ENCODE peak calls at places on chromosomes 11 and 22, in six cellular contexts. One of them, this sample, is unnamed.

GRCh38 chr11:76665921-76666351 is 4.6 kb downstream of the LRRC32 start:
- DNase-seq in fibroblast of villous mesenchyme: no peak
- DNase-seq in brain microvascular endothelial cell: no peak
- DNase-seq in cardiac muscle cell: no peak
- DNase-seq in progenitor cell of endocrine pancreas: no peak
- DNase-seq in osteocyte: no peak
- DNase-seq in this sample: peak; percentile 19

GRCh38 chr22:29695129-29695926 is 24.5 kb upstream of the CABP7 start:
- DNase-seq in brain microvascular endothelial cell: no peak
- DNase-seq in cardiac muscle cell: no peak
- DNase-seq in osteocyte: no peak
- DNase-seq in progenitor cell of endocrine pancreas: no peak
- DNase-seq in fibroblast of villous mesenchyme: no peak
- DNase-seq in this sample: no peak

GRCh38 chr11:108960498-108960897 is 295.6 kb downstream of the DDX10 start:
- DNase-seq in fibroblast of villous mesenchyme: no peak
- DNase-seq in cardiac muscle cell: no peak
- DNase-seq in brain microvascular endothelial cell: no peak
- DNase-seq in osteocyte: no peak
- DNase-seq in progenitor cell of endocrine pancreas: no peak
- DNase-seq in this sample: no peak

GRCh38 chr11:43399983-43400630 is 41.4 kb downstream of the TTC17 start:
- DNase-seq in brain microvascular endothelial cell: peak; percentile 5
- DNase-seq in osteocyte: no peak
- DNase-seq in cardiac muscle cell: no peak
- DNase-seq in fibroblast of villous mesenchyme: peak; percentile 6
- DNase-seq in progenitor cell of endocrine pancreas: no peak
- DNase-seq in this sample: no peak

GRCh38 chr11:43963221-43963620 is 20.8 kb downstream of the C11orf96 start:
- DNase-seq in osteocyte: no peak
- DNase-seq in fibroblast of villous mesenchyme: no peak
- DNase-seq in brain microvascular endothelial cell: no peak
- DNase-seq in progenitor cell of endocrine pancreas: no peak
- DNase-seq in cardiac muscle cell: no peak
- DNase-seq in this sample: no peak

GRCh38 chr22:37923927-37924326 is 17.8 kb downstream of the MICALL1 start:
- DNase-seq in cardiac muscle cell: no peak
- DNase-seq in fibroblast of villous mesenchyme: no peak
- DNase-seq in osteocyte: no peak
- DNase-seq in brain microvascular endothelial cell: no peak
- DNase-seq in progenitor cell of endocrine pancreas: no peak
- DNase-seq in this sample: no peak

GRCh38 chr11:95157824-95158223 is 68.2 kb downstream of the ENDOD1 start:
- DNase-seq in progenitor cell of endocrine pancreas: no peak
- DNase-seq in cardiac muscle cell: no peak
- DNase-seq in osteocyte: no peak
- DNase-seq in brain microvascular endothelial cell: no peak
- DNase-seq in fibroblast of villous mesenchyme: no peak
- DNase-seq in this sample: no peak

GRCh38 chr11:122044086-122044485 is 71.9 kb downstream of the BLID start:
- DNase-seq in brain microvascular endothelial cell: no peak
- DNase-seq in osteocyte: no peak
- DNase-seq in cardiac muscle cell: no peak
- DNase-seq in progenitor cell of endocrine pancreas: no peak
- DNase-seq in fibroblast of villous mesenchyme: no peak
- DNase-seq in this sample: no peak

GRCh38 chr22:29426476-29426875 is 11.9 kb upstream of the RFPL1 start:
- DNase-seq in brain microvascular endothelial cell: no peak
- DNase-seq in osteocyte: no peak
- DNase-seq in fibroblast of villous mesenchyme: no peak
- DNase-seq in cardiac muscle cell: no peak
- DNase-seq in progenitor cell of endocrine pancreas: no peak
- DNase-seq in this sample: no peak

GRCh38 chr11:71286701-71287643 is 34.6 kb upstream of the SHANK2 start:
- DNase-seq in progenitor cell of endocrine pancreas: no peak
- DNase-seq in cardiac muscle cell: no peak
- DNase-seq in osteocyte: peak; percentile 90
- DNase-seq in brain microvascular endothelial cell: peak; percentile 70
- DNase-seq in fibroblast of villous mesenchyme: peak; percentile 82
- DNase-seq in this sample: no peak

GRCh38 chr11:27296406-27296994 is 66.5 kb downstream of the CCDC34 start:
- DNase-seq in brain microvascular endothelial cell: peak; percentile 41
- DNase-seq in progenitor cell of endocrine pancreas: no peak
- DNase-seq in osteocyte: no peak
- DNase-seq in cardiac muscle cell: peak; percentile 64
- DNase-seq in fibroblast of villous mesenchyme: peak; percentile 76
- DNase-seq in this sample: no peak

GRCh38 chr11:58788355-58789023 is 56.0 kb downstream of the GLYATL2 start:
- DNase-seq in osteocyte: no peak
- DNase-seq in progenitor cell of endocrine pancreas: no peak
- DNase-seq in cardiac muscle cell: peak; percentile 62
- DNase-seq in brain microvascular endothelial cell: peak; percentile 27
- DNase-seq in fibroblast of villous mesenchyme: peak; percentile 33
- DNase-seq in this sample: no peak

GRCh38 chr22:43341565-43341964 is 1.6 kb downstream of the SCUBE1 start:
- DNase-seq in fibroblast of villous mesenchyme: no peak
- DNase-seq in osteocyte: no peak
- DNase-seq in progenitor cell of endocrine pancreas: no peak
- DNase-seq in cardiac muscle cell: no peak
- DNase-seq in brain microvascular endothelial cell: no peak
- DNase-seq in this sample: no peak

GRCh38 chr22:37021710-37022482 is 2.4 kb downstream of the MPST start:
- DNase-seq in fibroblast of villous mesenchyme: peak; percentile 50
- DNase-seq in brain microvascular endothelial cell: no peak
- DNase-seq in osteocyte: no peak
- DNase-seq in cardiac muscle cell: peak; percentile 59
- DNase-seq in progenitor cell of endocrine pancreas: no peak
- DNase-seq in this sample: no peak

GRCh38 chr22:41862530-41863266 is 29.8 kb downstream of the SREBF2 start:
- DNase-seq in osteocyte: no peak
- DNase-seq in cardiac muscle cell: peak; percentile 21
- DNase-seq in fibroblast of villous mesenchyme: no peak
- DNase-seq in progenitor cell of endocrine pancreas: no peak
- DNase-seq in brain microvascular endothelial cell: no peak
- DNase-seq in this sample: no peak

GRCh38 chr11:2709429-2709828 is 9.6 kb upstream of the KCNQ1OT1 start:
- DNase-seq in osteocyte: no peak
- DNase-seq in progenitor cell of endocrine pancreas: no peak
- DNase-seq in fibroblast of villous mesenchyme: peak; percentile 96
- DNase-seq in brain microvascular endothelial cell: peak; percentile 64
- DNase-seq in cardiac muscle cell: no peak
- DNase-seq in this sample: peak; percentile 81

GRCh38 chr11:69344570-69345145 is 50.7 kb downstream of the MYEOV start:
- DNase-seq in brain microvascular endothelial cell: no peak
- DNase-seq in fibroblast of villous mesenchyme: no peak
- DNase-seq in progenitor cell of endocrine pancreas: no peak
- DNase-seq in osteocyte: peak; percentile 27
- DNase-seq in cardiac muscle cell: no peak
- DNase-seq in this sample: no peak

GRCh38 chr11:105000797-105001196 is 22.2 kb downstream of the CASP5 start:
- DNase-seq in fibroblast of villous mesenchyme: no peak
- DNase-seq in osteocyte: no peak
- DNase-seq in progenitor cell of endocrine pancreas: no peak
- DNase-seq in brain microvascular endothelial cell: no peak
- DNase-seq in cardiac muscle cell: no peak
- DNase-seq in this sample: no peak

GRCh38 chr11:112634551-112634950 is 326.7 kb upstream of the NCAM1 start:
- DNase-seq in brain microvascular endothelial cell: no peak
- DNase-seq in fibroblast of villous mesenchyme: no peak
- DNase-seq in osteocyte: peak; percentile 27
- DNase-seq in progenitor cell of endocrine pancreas: no peak
- DNase-seq in cardiac muscle cell: no peak
- DNase-seq in this sample: no peak

GRCh38 chr22:24402460-24403192 is 24.8 kb upstream of the ADORA2A start:
- DNase-seq in brain microvascular endothelial cell: peak; percentile 91
- DNase-seq in cardiac muscle cell: peak; percentile 79
- DNase-seq in osteocyte: peak; percentile 72
- DNase-seq in progenitor cell of endocrine pancreas: no peak
- DNase-seq in fibroblast of villous mesenchyme: peak; percentile 97
- DNase-seq in this sample: peak; percentile 70

GRCh38 chr22:37304595-37305343 is 22.5 kb downstream of the CYTH4 start:
- DNase-seq in fibroblast of villous mesenchyme: peak; percentile 49
- DNase-seq in osteocyte: no peak
- DNase-seq in progenitor cell of endocrine pancreas: no peak
- DNase-seq in brain microvascular endothelial cell: peak; percentile 69
- DNase-seq in cardiac muscle cell: no peak
- DNase-seq in this sample: no peak

GRCh38 chr11:67441731-67442401 is 1.4 kb downstream of the CORO1B start:
- DNase-seq in brain microvascular endothelial cell: no peak
- DNase-seq in cardiac muscle cell: no peak
- DNase-seq in osteocyte: no peak
- DNase-seq in fibroblast of villous mesenchyme: no peak
- DNase-seq in progenitor cell of endocrine pancreas: no peak
- DNase-seq in this sample: no peak

GRCh38 chr11:65204646-65205601 is 23.2 kb downstream of the CAPN1 start:
- DNase-seq in brain microvascular endothelial cell: no peak
- DNase-seq in cardiac muscle cell: peak; percentile 64
- DNase-seq in progenitor cell of endocrine pancreas: peak; percentile 43
- DNase-seq in fibroblast of villous mesenchyme: peak; percentile 30
- DNase-seq in osteocyte: no peak
- DNase-seq in this sample: peak; percentile 15

GRCh38 chr11:93849751-93850584 is 450 bp downstream of the VSTM5 start:
- DNase-seq in progenitor cell of endocrine pancreas: no peak
- DNase-seq in osteocyte: peak; percentile 81
- DNase-seq in brain microvascular endothelial cell: no peak
- DNase-seq in cardiac muscle cell: peak; percentile 38
- DNase-seq in fibroblast of villous mesenchyme: peak; percentile 13
- DNase-seq in this sample: no peak

GRCh38 chr11:110050201-110050506 is 43.0 kb upstream of the ZC3H12C start:
- DNase-seq in brain microvascular endothelial cell: no peak
- DNase-seq in osteocyte: no peak
- DNase-seq in progenitor cell of endocrine pancreas: no peak
- DNase-seq in fibroblast of villous mesenchyme: no peak
- DNase-seq in cardiac muscle cell: no peak
- DNase-seq in this sample: no peak

GRCh38 chr22:47899894-47900293 is 1137.4 kb downstream of the TBC1D22A start:
- DNase-seq in brain microvascular endothelial cell: no peak
- DNase-seq in progenitor cell of endocrine pancreas: no peak
- DNase-seq in fibroblast of villous mesenchyme: no peak
- DNase-seq in cardiac muscle cell: no peak
- DNase-seq in osteocyte: peak; percentile 62
- DNase-seq in this sample: no peak
- TF ChIP-seq CTCF in brain microvascular endothelial cell: no peak
- TF ChIP-seq CTCF in progenitor cell of endocrine pancreas: no peak
- TF ChIP-seq CTCF in fibroblast of villous mesenchyme: no peak
- TF ChIP-seq CTCF in cardiac muscle cell: no peak
- TF ChIP-seq CTCF in osteocyte: no peak
- TF ChIP-seq CTCF in this sample: no peak

DNA sequence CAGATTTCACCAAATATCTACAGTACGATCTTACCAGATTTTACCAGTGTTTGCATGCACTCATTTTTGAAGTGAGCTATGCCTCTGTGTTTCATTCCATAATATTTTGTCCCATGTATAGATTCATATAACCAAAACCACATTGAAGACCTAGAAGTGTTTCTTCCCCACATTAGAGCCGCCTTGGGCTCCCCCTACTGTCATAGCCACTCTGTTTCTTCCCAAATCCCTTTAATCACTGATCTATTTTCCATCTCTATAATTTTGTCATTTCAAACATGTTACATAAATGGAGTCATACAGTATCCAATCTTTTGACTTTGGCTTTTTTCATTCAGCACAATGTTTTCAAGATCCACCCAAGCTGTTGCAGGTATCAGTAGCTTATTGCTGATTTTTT is 12.7 kb downstream of the MRGPRX3 start:
- DNase-seq in cardiac muscle cell: no peak
- DNase-seq in fibroblast of villous mesenchyme: peak; percentile 1
- DNase-seq in brain microvascular endothelial cell: no peak
- DNase-seq in osteocyte: no peak
- DNase-seq in progenitor cell of endocrine pancreas: no peak
- DNase-seq in this sample: no peak
- TF ChIP-seq CTCF in cardiac muscle cell: peak; percentile 14
- TF ChIP-seq CTCF in fibroblast of villous mesenchyme: peak; percentile 32
- TF ChIP-seq CTCF in brain microvascular endothelial cell: peak; percentile 28
- TF ChIP-seq CTCF in osteocyte: peak; percentile 42
- TF ChIP-seq CTCF in progenitor cell of endocrine pancreas: peak; percentile 23
- TF ChIP-seq CTCF in this sample: no peak

GRCh38 chr11:130068546-130068985 is 1.1 kb upstream of the APLP2 start:
- DNase-seq in progenitor cell of endocrine pancreas: no peak
- DNase-seq in osteocyte: no peak
- DNase-seq in brain microvascular endothelial cell: no peak
- DNase-seq in fibroblast of villous mesenchyme: no peak
- DNase-seq in cardiac muscle cell: no peak
- DNase-seq in this sample: no peak

GRCh38 chr11:130070829-130071205 is 1.1 kb downstream of the APLP2 start:
- DNase-seq in brain microvascular endothelial cell: no peak
- DNase-seq in fibroblast of villous mesenchyme: peak; percentile 34
- DNase-seq in cardiac muscle cell: peak; percentile 54
- DNase-seq in progenitor cell of endocrine pancreas: no peak
- DNase-seq in osteocyte: no peak
- DNase-seq in this sample: no peak

GRCh38 chr11:130069684-130070108 is at the start of gene APLP2:
- DNase-seq in progenitor cell of endocrine pancreas: peak; percentile 97
- DNase-seq in brain microvascular endothelial cell: peak; percentile 98
- DNase-seq in osteocyte: peak; percentile 99
- DNase-seq in fibroblast of villous mesenchyme: peak; percentile 97
- DNase-seq in cardiac muscle cell: peak; percentile 99
- DNase-seq in this sample: peak; percentile 100

GRCh38 chr11:130070109-130070828 is 575 bp downstream of the APLP2 start:
- DNase-seq in fibroblast of villous mesenchyme: peak; percentile 26
- DNase-seq in cardiac muscle cell: peak; percentile 66
- DNase-seq in brain microvascular endothelial cell: no peak
- DNase-seq in progenitor cell of endocrine pancreas: peak; percentile 44
- DNase-seq in osteocyte: peak; percentile 86
- DNase-seq in this sample: peak; percentile 40

GRCh38 chr11:130068986-130069683 is 559 bp upstream of the APLP2 start:
- DNase-seq in brain microvascular endothelial cell: peak; percentile 70
- DNase-seq in osteocyte: no peak
- DNase-seq in progenitor cell of endocrine pancreas: no peak
- DNase-seq in cardiac muscle cell: no peak
- DNase-seq in fibroblast of villous mesenchyme: peak; percentile 78
- DNase-seq in this sample: peak; percentile 90
- TF ChIP-seq CTCF in brain microvascular endothelial cell: peak; percentile 43
- TF ChIP-seq CTCF in osteocyte: peak; percentile 22
- TF ChIP-seq CTCF in progenitor cell of endocrine pancreas: no peak
- TF ChIP-seq CTCF in cardiac muscle cell: no peak
- TF ChIP-seq CTCF in fibroblast of villous mesenchyme: no peak
- TF ChIP-seq CTCF in this sample: peak; percentile 37

DNA sequence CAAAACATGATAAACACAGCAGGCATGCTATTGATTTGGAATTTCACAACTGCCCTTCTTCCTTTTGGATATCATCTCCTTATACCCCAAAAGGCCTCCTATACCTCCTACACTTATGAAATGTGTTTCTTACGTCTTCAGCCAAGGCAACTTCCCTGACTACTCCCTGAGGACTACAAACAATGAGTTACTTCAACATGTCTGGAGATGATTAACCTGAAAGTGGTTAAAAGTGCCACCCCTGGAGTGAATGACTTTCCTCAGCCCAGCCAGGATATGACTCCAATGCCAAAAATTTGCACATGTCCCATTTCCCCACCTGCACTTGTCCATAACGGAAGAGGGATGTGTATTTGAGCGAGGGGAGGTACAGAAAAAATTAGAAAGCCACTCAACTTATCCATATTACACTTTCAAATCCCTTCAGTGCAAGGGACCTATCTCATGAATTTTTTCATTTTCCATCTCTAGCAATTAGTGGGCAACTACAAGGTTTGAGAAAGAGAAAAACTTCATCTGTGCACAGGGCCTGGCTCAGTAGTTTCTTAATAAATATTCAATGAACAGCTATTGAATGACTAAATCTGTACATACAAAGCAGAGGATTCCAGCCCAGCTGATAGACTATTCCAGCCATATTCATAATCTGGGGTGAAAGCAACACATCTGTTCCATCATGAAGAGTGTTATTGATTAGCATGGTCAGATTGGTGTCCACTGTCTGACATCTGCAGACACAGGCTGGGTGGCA is 36.8 kb downstream of the KIRREL3 start:
- DNase-seq in osteocyte: no peak
- DNase-seq in cardiac muscle cell: no peak
- DNase-seq in progenitor cell of endocrine pancreas: no peak
- DNase-seq in fibroblast of villous mesenchyme: no peak
- DNase-seq in brain microvascular endothelial cell: no peak
- DNase-seq in this sample: no peak
- TF ChIP-seq CTCF in osteocyte: no peak
- TF ChIP-seq CTCF in cardiac muscle cell: no peak
- TF ChIP-seq CTCF in progenitor cell of endocrine pancreas: no peak
- TF ChIP-seq CTCF in fibroblast of villous mesenchyme: no peak
- TF ChIP-seq CTCF in brain microvascular endothelial cell: no peak
- TF ChIP-seq CTCF in this sample: no peak

This sample was measured in uterus.